ENCODE peak calls at places on chromosomes 6 and 20, in seven cellular contexts. One of them, this sample, is unnamed.

GRCh38 chr6:17816921-17817611 is 110.3 kb upstream of the NUP153 start:
- DNase-seq in WTC11: no peak
- DNase-seq in choroid plexus epithelial cell: peak; percentile 50
- DNase-seq in mesothelial cell of epicardium: no peak
- DNase-seq in mammary epithelial cell: no peak
- DNase-seq in fibroblast of lung: peak; percentile 45
- DNase-seq in Calu3: no peak
- DNase-seq in this sample: no peak

GRCh38 chr20:3808141-3808479 is 12.0 kb downstream of the CDC25B start:
- DNase-seq in mesothelial cell of epicardium: no peak
- DNase-seq in WTC11: no peak
- DNase-seq in fibroblast of lung: peak; percentile 98
- DNase-seq in choroid plexus epithelial cell: peak; percentile 63
- DNase-seq in Calu3: peak; percentile 66
- DNase-seq in mammary epithelial cell: peak; percentile 78
- DNase-seq in this sample: peak; percentile 98

GRCh38 chr6:69349776-69350175 is 447.0 kb downstream of the LMBRD1 start:
- DNase-seq in Calu3: no peak
- DNase-seq in fibroblast of lung: peak; percentile 42
- DNase-seq in mesothelial cell of epicardium: no peak
- DNase-seq in mammary epithelial cell: no peak
- DNase-seq in WTC11: no peak
- DNase-seq in choroid plexus epithelial cell: no peak
- DNase-seq in this sample: no peak

GRCh38 chr6:96716221-96716620 is 121.1 kb downstream of the GPR63 start:
- DNase-seq in mesothelial cell of epicardium: no peak
- DNase-seq in choroid plexus epithelial cell: no peak
- DNase-seq in WTC11: no peak
- DNase-seq in Calu3: no peak
- DNase-seq in mammary epithelial cell: no peak
- DNase-seq in fibroblast of lung: no peak
- DNase-seq in this sample: no peak

GRCh38 chr6:47153066-47153755 is 111.1 kb upstream of the ADGRF1 start:
- DNase-seq in Calu3: peak; percentile 31
- DNase-seq in choroid plexus epithelial cell: peak; percentile 69
- DNase-seq in mesothelial cell of epicardium: no peak
- DNase-seq in fibroblast of lung: no peak
- DNase-seq in mammary epithelial cell: no peak
- DNase-seq in WTC11: no peak
- DNase-seq in this sample: no peak

GRCh38 chr6:16264785-16265184 is 26.4 kb downstream of the GMPR start:
- DNase-seq in mesothelial cell of epicardium: no peak
- DNase-seq in Calu3: no peak
- DNase-seq in choroid plexus epithelial cell: no peak
- DNase-seq in mammary epithelial cell: no peak
- DNase-seq in WTC11: no peak
- DNase-seq in fibroblast of lung: no peak
- DNase-seq in this sample: no peak

GRCh38 chr6:124008689-124009371 is 205.2 kb downstream of the NKAIN2 start:
- DNase-seq in fibroblast of lung: no peak
- DNase-seq in Calu3: no peak
- DNase-seq in mammary epithelial cell: no peak
- DNase-seq in choroid plexus epithelial cell: no peak
- DNase-seq in mesothelial cell of epicardium: no peak
- DNase-seq in WTC11: no peak
- DNase-seq in this sample: no peak

GRCh38 chr20:17948442-17948841 is 20.2 kb downstream of the SNX5 start:
- DNase-seq in mesothelial cell of epicardium: no peak
- DNase-seq in choroid plexus epithelial cell: no peak
- DNase-seq in fibroblast of lung: no peak
- DNase-seq in mammary epithelial cell: no peak
- DNase-seq in WTC11: no peak
- DNase-seq in Calu3: no peak
- DNase-seq in this sample: no peak

GRCh38 chr20:49287555-49288249 is 9.8 kb upstream of the ZNFX1 start:
- DNase-seq in choroid plexus epithelial cell: peak; percentile 88
- DNase-seq in mesothelial cell of epicardium: no peak
- DNase-seq in Calu3: no peak
- DNase-seq in fibroblast of lung: peak; percentile 73
- DNase-seq in WTC11: no peak
- DNase-seq in mammary epithelial cell: no peak
- DNase-seq in this sample: peak; percentile 31

GRCh38 chr6:165702669-165703068 is 39.6 kb upstream of the PDE10A start:
- DNase-seq in fibroblast of lung: no peak
- DNase-seq in choroid plexus epithelial cell: no peak
- DNase-seq in mammary epithelial cell: no peak
- DNase-seq in mesothelial cell of epicardium: no peak
- DNase-seq in WTC11: no peak
- DNase-seq in Calu3: no peak
- DNase-seq in this sample: no peak

DNA sequence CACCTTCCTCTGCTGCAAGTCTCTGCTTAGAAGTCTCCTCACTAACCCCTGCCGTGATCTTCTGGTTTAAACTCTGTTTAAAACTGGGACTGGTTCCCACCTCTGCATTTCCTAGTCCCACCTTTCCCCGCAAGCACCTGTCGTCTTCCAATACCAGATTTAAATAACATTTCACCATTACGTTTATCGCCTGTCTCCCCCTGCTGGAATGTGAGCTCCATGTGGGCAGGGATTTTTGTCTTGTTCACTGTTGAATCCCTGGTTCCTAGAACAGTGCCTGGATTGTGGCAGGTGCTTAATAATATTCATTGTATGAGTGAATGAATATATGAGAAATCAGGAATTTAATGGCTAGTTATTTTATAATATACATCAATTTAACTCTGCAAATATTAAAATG is 2.7 kb downstream of the GUCA1A start:
- DNase-seq in fibroblast of lung: no peak
- DNase-seq in mesothelial cell of epicardium: no peak
- DNase-seq in Calu3: peak; percentile 18
- DNase-seq in WTC11: peak; percentile 42
- DNase-seq in choroid plexus epithelial cell: no peak
- DNase-seq in mammary epithelial cell: no peak
- DNase-seq in this sample: peak; percentile 23
- TF ChIP-seq CTCF in fibroblast of lung: peak; percentile 31
- TF ChIP-seq CTCF in mesothelial cell of epicardium: no peak
- TF ChIP-seq CTCF in Calu3: peak; percentile 28
- TF ChIP-seq CTCF in WTC11: peak; percentile 16
- TF ChIP-seq CTCF in choroid plexus epithelial cell: peak; percentile 63
- TF ChIP-seq CTCF in mammary epithelial cell: peak; percentile 24
- TF ChIP-seq CTCF in this sample: no peak

GRCh38 chr6:144248003-144248402 is 37.1 kb upstream of the UTRN start:
- DNase-seq in Calu3: no peak
- DNase-seq in choroid plexus epithelial cell: no peak
- DNase-seq in mesothelial cell of epicardium: no peak
- DNase-seq in fibroblast of lung: no peak
- DNase-seq in WTC11: no peak
- DNase-seq in mammary epithelial cell: no peak
- DNase-seq in this sample: no peak

GRCh38 chr6:144248470-144249301 is 36.4 kb upstream of the UTRN start:
- DNase-seq in fibroblast of lung: peak; percentile 87
- DNase-seq in mesothelial cell of epicardium: no peak
- DNase-seq in WTC11: no peak
- DNase-seq in mammary epithelial cell: no peak
- DNase-seq in Calu3: no peak
- DNase-seq in choroid plexus epithelial cell: peak; percentile 77
- DNase-seq in this sample: no peak

GRCh38 chr6:144244688-144245087 is 40.4 kb upstream of the UTRN start:
- DNase-seq in WTC11: no peak
- DNase-seq in mesothelial cell of epicardium: no peak
- DNase-seq in mammary epithelial cell: no peak
- DNase-seq in choroid plexus epithelial cell: no peak
- DNase-seq in Calu3: no peak
- DNase-seq in fibroblast of lung: no peak
- DNase-seq in this sample: no peak
- TF ChIP-seq CTCF in WTC11: no peak
- TF ChIP-seq CTCF in mesothelial cell of epicardium: no peak
- TF ChIP-seq CTCF in mammary epithelial cell: no peak
- TF ChIP-seq CTCF in choroid plexus epithelial cell: no peak
- TF ChIP-seq CTCF in Calu3: no peak
- TF ChIP-seq CTCF in fibroblast of lung: no peak
- TF ChIP-seq CTCF in this sample: no peak

GRCh38 chr20:61932711-61933480 is 132.8 kb downstream of the TAF4 start:
- DNase-seq in mammary epithelial cell: no peak
- DNase-seq in Calu3: no peak
- DNase-seq in mesothelial cell of epicardium: peak; percentile 20
- DNase-seq in fibroblast of lung: no peak
- DNase-seq in WTC11: peak; percentile 5
- DNase-seq in choroid plexus epithelial cell: no peak
- DNase-seq in this sample: no peak
- TF ChIP-seq CTCF in mammary epithelial cell: no peak
- TF ChIP-seq CTCF in Calu3: no peak
- TF ChIP-seq CTCF in mesothelial cell of epicardium: no peak
- TF ChIP-seq CTCF in fibroblast of lung: no peak
- TF ChIP-seq CTCF in WTC11: no peak
- TF ChIP-seq CTCF in choroid plexus epithelial cell: no peak
- TF ChIP-seq CTCF in this sample: no peak

DNA sequence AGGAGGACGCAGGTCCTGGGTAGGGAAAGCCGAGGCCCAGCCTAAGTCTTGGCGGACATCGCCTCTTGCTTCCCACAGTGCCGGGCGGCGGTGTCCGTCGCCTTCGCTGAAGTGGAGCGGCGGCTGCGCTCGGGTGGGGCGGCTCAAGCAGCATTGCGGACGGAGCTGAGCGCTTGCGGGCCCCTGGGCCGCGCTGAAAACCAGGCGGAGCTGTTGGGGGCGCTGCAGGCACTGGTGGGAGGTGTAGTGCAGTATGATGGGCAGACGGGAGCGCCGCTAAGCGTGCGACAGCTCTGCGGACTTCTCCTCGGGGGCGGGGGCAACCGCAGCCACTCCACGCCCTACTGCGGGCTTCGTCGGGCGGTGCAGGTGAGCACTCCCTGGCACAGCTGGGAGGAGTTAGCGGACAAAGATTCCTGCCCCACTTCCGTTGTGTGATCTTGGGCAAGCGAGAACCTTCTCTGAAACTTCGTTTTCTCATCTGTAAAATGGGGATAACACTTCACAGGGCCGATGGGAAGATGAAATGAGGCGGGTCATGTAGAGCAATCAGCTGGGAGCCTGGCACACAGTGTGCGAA is 4.3 kb downstream of the PRSS16 start:
- DNase-seq in Calu3: peak; percentile 97
- DNase-seq in mesothelial cell of epicardium: peak; percentile 75
- DNase-seq in fibroblast of lung: no peak
- DNase-seq in WTC11: peak; percentile 97
- DNase-seq in mammary epithelial cell: peak; percentile 93
- DNase-seq in choroid plexus epithelial cell: peak; percentile 79
- DNase-seq in this sample: peak; percentile 90
- TF ChIP-seq CTCF in Calu3: peak; percentile 48
- TF ChIP-seq CTCF in mesothelial cell of epicardium: peak; percentile 26
- TF ChIP-seq CTCF in fibroblast of lung: peak; percentile 20
- TF ChIP-seq CTCF in WTC11: no peak
- TF ChIP-seq CTCF in mammary epithelial cell: peak; percentile 27
- TF ChIP-seq CTCF in choroid plexus epithelial cell: peak; percentile 55
- TF ChIP-seq CTCF in this sample: peak; percentile 57

GRCh38 chr6:11618533-11618932 is 81.0 kb downstream of the TMEM170B start:
- DNase-seq in WTC11: no peak
- DNase-seq in fibroblast of lung: no peak
- DNase-seq in choroid plexus epithelial cell: peak; percentile 62
- DNase-seq in mammary epithelial cell: no peak
- DNase-seq in Calu3: no peak
- DNase-seq in mesothelial cell of epicardium: no peak
- DNase-seq in this sample: peak; percentile 48
- TF ChIP-seq CTCF in WTC11: no peak
- TF ChIP-seq CTCF in fibroblast of lung: peak; percentile 36
- TF ChIP-seq CTCF in choroid plexus epithelial cell: peak; percentile 58
- TF ChIP-seq CTCF in mammary epithelial cell: peak; percentile 29
- TF ChIP-seq CTCF in Calu3: no peak
- TF ChIP-seq CTCF in mesothelial cell of epicardium: no peak
- TF ChIP-seq CTCF in this sample: peak; percentile 36

This sample was measured in MCF 10A.